ENCODE peak calls at places on chromosome 2, in five cellular contexts. Q, P, C, K and O are unnamed samples.

GRCh38 chr2:216283038-216283900 is 89.0 kb downstream of the MARCHF4 start:
- DNase-seq in K (no peak), P (no peak), C (peak), Q (peak), O (no peak)

GRCh38 chr2:144567745-144568144 is 47.8 kb upstream of the ZEB2 start:
- DNase-seq in Q (no peak), C (no peak), P (no peak), K (no peak), O (no peak)

GRCh38 chr2:201450910-201451329 is 338 bp downstream of the TRAK2 start:
- DNase-seq in P (no peak), C (no peak), Q (no peak), K (no peak), O (no peak)

GRCh38 chr2:208466920-208467298 is 60.3 kb downstream of the PTH2R start:
- DNase-seq in P (no peak), K (no peak), C (no peak), Q (no peak), O (no peak)

GRCh38 chr2:213723707-213724106 is 439.4 kb downstream of the SPAG16 start:
- DNase-seq in Q (no peak), C (no peak), P (no peak), K (no peak), O (no peak)

GRCh38 chr2:146651361-146651760 is 1193.5 kb upstream of the ACVR2A start:
- DNase-seq in K (no peak), Q (no peak), C (no peak), P (no peak), O (no peak)

GRCh38 chr2:535222-535621 is 142.0 kb downstream of the TMEM18 start:
- DNase-seq in C (no peak), Q (no peak), P (no peak), K (no peak), O (no peak)

GRCh38 chr2:36613801-36614200 is 15.8 kb upstream of the FEZ2 start:
- DNase-seq in P (no peak), C (no peak), K (no peak), Q (no peak), O (no peak)

GRCh38 chr2:105886680-105887079 is 142.0 kb downstream of the NCK2 start:
- DNase-seq in P (no peak), C (no peak), K (no peak), Q (no peak), O (no peak)

GRCh38 chr2:78861546-78861945 is 164.0 kb upstream of the REG3G start:
- DNase-seq in Q (peak), C (peak), K (no peak), P (no peak), O (no peak)

GRCh38 chr2:202102425-202103005 is 29.5 kb downstream of the KIAA2012 start:
- DNase-seq in K (no peak), Q (no peak), C (peak), P (no peak), O (no peak)

GRCh38 chr2:100256416-100256815 is 65.9 kb downstream of the LONRF2 start:
- DNase-seq in C (peak), P (no peak), Q (no peak), K (no peak), O (no peak)

GRCh38 chr2:25981596-25982272 is 563 bp downstream of the KIF3C start:
- DNase-seq in C (peak), P (no peak), Q (no peak), K (no peak), O (no peak)

GRCh38 chr2:104844813-104845551 is 8.9 kb upstream of the POU3F3 start:
- DNase-seq in Q (no peak), P (no peak), C (peak), K (no peak), O (no peak)

GRCh38 chr2:36708119-36708741 is 11.7 kb downstream of the VIT start:
- DNase-seq in P (no peak), K (no peak), C (no peak), Q (no peak), O (no peak)

GRCh38 chr2:171741189-171741588 is 53.9 kb downstream of the DYNC1I2 start:
- DNase-seq in P (no peak), K (no peak), C (no peak), Q (no peak), O (no peak)

GRCh38 chr2:240360645-240361475 is 74.6 kb upstream of the GPC1 start:
- DNase-seq in C (no peak), K (no peak), P (no peak), Q (no peak), O (no peak)

GRCh38 chr2:65175894-65176527 is 46.1 kb upstream of the RAB1A start:
- DNase-seq in K (no peak), Q (no peak), C (no peak), P (no peak), O (peak)

GRCh38 chr2:66573412-66573811 is 138.5 kb downstream of the MEIS1 start:
- DNase-seq in K (no peak), P (no peak), C (no peak), Q (no peak), O (no peak)

GRCh38 chr2:98826856-98827255 is 95.9 kb upstream of the MGAT4A start:
- DNase-seq in Q (no peak), P (no peak), C (no peak), K (no peak), O (no peak)

GRCh38 chr2:98465456-98466201 is 21.0 kb downstream of the INPP4A start:
- DNase-seq in C (peak), K (peak), P (peak), Q (no peak), O (peak)

GRCh38 chr2:831225-831536 is 119.5 kb upstream of the SNTG2 start:
- DNase-seq in Q (no peak), P (no peak), K (no peak), C (no peak), O (no peak)

GRCh38 chr2:196657332-196657731 is 17.8 kb downstream of the CCDC150 start:
- DNase-seq in Q (no peak), C (no peak), P (no peak), K (no peak), O (no peak)

GRCh38 chr2:231752056-231752455 is 29.0 kb downstream of the PDE6D start:
- DNase-seq in Q (no peak), P (no peak), K (no peak), C (no peak), O (no peak)

GRCh38 chr2:207930747-207931146 is 94.6 kb downstream of the PLEKHM3 start:
- DNase-seq in K (peak), C (peak), P (peak), Q (no peak), O (peak)

GRCh38 chr2:22126978-22127377 is 1003.2 kb downstream of the TDRD15 start:
- DNase-seq in Q (no peak), P (no peak), C (no peak), K (no peak), O (no peak)

GRCh38 chr2:11799826-11800225 is 53.4 kb downstream of the LPIN1 start:
- DNase-seq in K (no peak), C (no peak), P (no peak), Q (no peak), O (no peak)

GRCh38 chr2:61853086-61853847 is 593 bp downstream of the FAM161A start:
- DNase-seq in Q (peak), P (peak), C (peak), K (peak), O (peak)

GRCh38 chr2:178448968-178449661 is 1.9 kb downstream of the PRKRA start:
- DNase-seq in P (no peak), Q (no peak), K (no peak), C (no peak), O (no peak)
- H3K4me3 ChIP-seq in P (no peak), Q (peak), K (peak), C (peak), O (peak)

DNA sequence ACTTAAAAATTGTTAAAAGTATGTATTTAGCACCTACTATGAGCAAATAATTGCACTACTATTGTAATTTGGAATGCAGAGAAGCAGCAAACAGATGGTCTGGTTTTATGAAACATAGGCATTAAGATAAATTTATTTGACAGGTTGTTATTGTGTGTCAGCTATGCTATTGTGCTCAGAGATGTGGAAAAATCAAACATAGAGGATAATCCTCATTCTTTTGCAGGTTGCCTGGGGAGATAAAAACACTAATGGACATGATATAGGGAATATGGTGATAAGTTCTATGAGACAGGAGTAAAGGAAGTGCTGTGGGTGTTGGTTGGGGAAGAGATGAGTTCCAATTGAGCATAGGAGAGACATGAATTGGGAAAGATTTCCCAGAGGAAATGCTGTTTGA is 71.3 kb downstream of the PPP1R1C start:
- DNase-seq in P (no peak), Q (no peak), K (no peak), C (no peak), O (no peak)
- TF ChIP-seq POLR2AphosphoS5 in P (no peak), Q (no peak), K (no peak), C (no peak), O (no peak)

DNA sequence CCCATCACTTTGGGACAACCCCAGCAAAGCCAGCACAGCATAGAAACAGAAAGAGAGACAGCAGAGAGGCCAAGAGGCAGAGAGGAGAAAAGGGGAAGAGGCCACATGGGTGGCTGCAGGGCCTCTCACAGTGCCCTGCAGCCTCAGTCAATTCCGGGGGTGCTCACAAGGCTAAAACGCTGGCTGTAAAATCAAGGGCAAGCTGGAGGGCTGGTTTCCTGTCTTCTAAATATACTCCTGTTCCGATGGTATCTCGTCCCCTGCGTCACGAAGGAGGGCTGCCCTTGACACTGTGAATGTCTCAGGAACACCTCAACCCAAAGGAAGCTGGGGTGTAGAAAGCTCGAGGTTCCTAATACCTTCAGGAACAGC is 166.5 kb upstream of the ID2 start:
- DNase-seq in Q (no peak), K (peak), P (no peak), C (no peak), O (peak)
- TF ChIP-seq EP300 in Q (no peak), K (no peak), P (no peak), C (no peak), O (no peak)

DNA sequence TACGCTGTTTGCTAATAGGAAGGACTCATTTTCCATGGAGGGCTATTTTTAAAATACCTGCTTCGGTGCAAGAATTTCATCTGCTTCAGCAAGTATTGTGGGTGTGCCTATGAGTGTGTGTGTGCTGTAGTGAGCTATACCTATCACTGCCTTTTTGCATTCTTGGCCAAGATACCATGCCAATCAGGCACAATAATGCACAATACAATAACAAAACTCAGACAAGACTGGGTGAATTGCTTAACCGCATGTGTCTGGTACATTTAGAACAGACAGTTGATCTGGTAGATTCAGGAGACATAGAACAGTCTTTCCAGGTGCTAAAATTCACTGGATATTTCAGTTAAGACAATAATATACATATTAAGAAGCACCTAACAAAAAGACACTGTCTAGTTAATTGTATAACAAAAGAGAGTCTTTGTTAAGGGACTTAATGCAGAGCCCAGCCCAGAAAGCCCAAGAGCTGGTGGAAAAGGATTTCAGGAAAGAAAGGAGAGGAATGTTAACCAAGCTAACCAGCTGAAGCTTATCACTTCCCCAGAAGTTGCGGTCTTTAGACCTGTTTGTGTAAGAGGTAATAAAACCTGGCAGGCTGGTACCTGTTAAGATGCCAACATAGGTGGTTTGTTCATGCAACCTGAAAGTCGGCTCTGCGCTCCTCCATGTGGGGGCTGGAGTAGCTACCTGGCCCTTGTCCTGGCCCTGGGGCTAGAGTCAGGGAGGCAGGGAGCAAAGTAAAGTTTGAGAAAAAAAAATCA is 153.3 kb upstream of the RBMS1 start:
- DNase-seq in P (no peak), K (no peak), Q (no peak), C (no peak), O (peak)
- H3K4me3 ChIP-seq in P (no peak), K (no peak), Q (no peak), C (no peak), O (no peak)